ENCODE peak calls at places on chromosomes 11 and 22, in nine cellular contexts. W is fibroblast of lung; J is HepG2; G is NCI-H2081; R is fibroblast of mammary gland; D is mesendoderm; P is NCI-H748 treated with DMSO at 0.1 percent for 48 hours; N is NCI-H510A treated with DMSO at 0.1 percent for 48 hours; E is activated T-helper 1 cell treated with anti-CD3 and anti-CD28 coated beads, Interleukin-2, amount 50 U/mL, for 16 hours. X is an unnamed sample.

GRCh38 chr11:127804775-127805446 is 782.4 kb downstream of the ETS1 start:
- DNase-seq in J (no peak), D (no peak), P (no peak), R (no peak), W (no peak), G (no peak), N (peak), E (no peak), X (no peak)

GRCh38 chr22:17232406-17232805 is 13.2 kb upstream of the ADA2 start:
- DNase-seq in W (no peak), J (no peak), E (no peak), R (no peak), P (peak), G (peak), N (peak), D (no peak), X (no peak)

GRCh38 chr11:110249066-110249465 is 47.3 kb downstream of the RDX start:
- DNase-seq in D (no peak), N (no peak), W (no peak), E (no peak), G (no peak), R (peak), J (no peak), P (no peak), X (no peak)

GRCh38 chr11:77154381-77155081 is 26.5 kb downstream of the MYO7A start:
- DNase-seq in W (no peak), N (peak), J (no peak), G (peak), P (no peak), R (no peak), D (no peak), E (no peak), X (no peak)

GRCh38 chr11:102120006-102120405 is 9.8 kb downstream of the YAP1 start:
- DNase-seq in P (no peak), W (peak), D (no peak), J (peak), E (no peak), G (no peak), N (peak), R (peak), X (no peak)

GRCh38 chr22:35726933-35727332 is 9.3 kb downstream of the APOL5 start:
- DNase-seq in J (no peak), N (no peak), R (no peak), D (no peak), P (no peak), E (no peak), W (no peak), G (no peak), X (no peak)

GRCh38 chr11:110305169-110306018 is 9.0 kb upstream of the RDX start:
- DNase-seq in E (no peak), W (peak), R (no peak), P (peak), J (peak), G (peak), D (no peak), N (peak), X (no peak)

GRCh38 chr22:21445437-21446127 is 21.6 kb upstream of the TMEM191C start:
- DNase-seq in N (no peak), P (no peak), D (no peak), G (no peak), R (no peak), W (no peak), E (no peak), J (no peak), X (peak)

GRCh38 chr22:46007003-46007847 is 30.3 kb upstream of the WNT7B start:
- DNase-seq in P (no peak), J (no peak), D (no peak), N (no peak), R (peak), E (no peak), W (peak), G (peak), X (peak)

GRCh38 chr11:61709110-61709509 is 28.9 kb downstream of the DAGLA start:
- DNase-seq in J (no peak), N (no peak), W (no peak), P (no peak), D (no peak), R (no peak), E (no peak), G (no peak), X (no peak)

GRCh38 chr11:123052884-123053721 is 8.8 kb downstream of the HSPA8 start:
- DNase-seq in D (no peak), J (no peak), E (no peak), N (no peak), G (no peak), R (no peak), P (no peak), W (no peak), X (no peak)

GRCh38 chr11:106471273-106471672 is 393.8 kb downstream of the AASDHPPT start:
- DNase-seq in E (no peak), D (peak), N (no peak), W (no peak), J (no peak), R (peak), G (no peak), P (no peak), X (no peak)

GRCh38 chr22:22218302-22218701 is 26.3 kb upstream of the VPREB1 start:
- DNase-seq in G (no peak), D (no peak), W (no peak), E (no peak), N (no peak), J (no peak), R (no peak), P (no peak), X (no peak)

GRCh38 chr11:13221722-13222121 is 55.9 kb upstream of the BMAL1 start:
- DNase-seq in E (no peak), P (no peak), N (no peak), W (peak), R (no peak), G (no peak), D (peak), J (no peak), X (no peak)

X was measured in left colon.